ENCODE peak calls at places on chromosomes 5 and 9, in ten cellular contexts. Q is NCI-H2107; T is substantia nigra; U is choroid plexus epithelial cell; S is cardiac fibroblast; D is RKO; Y is NCI-H1105 treated with DMSO at 0.1 percent for 48 hours; B is activated CD4-positive, alpha-beta T cell treated with anti-CD3 and anti-CD28 coated beads, Interleukin-2, amount 50 U/mL, for 4 hours; O is amniotic stem cell; J is ACHN. W is an unnamed sample.

GRCh38 chr5:109506556-109506955 is 96.8 kb upstream of the PJA2 start:
- DNase-seq in Q (no peak), T (no peak), U (no peak), S (no peak), D (no peak), Y (no peak), B (no peak), O (no peak), J (no peak), W (no peak)

GRCh38 chr9:134496413-134497282 is 145.0 kb upstream of the COL5A1 start:
- DNase-seq in Q (no peak), T (no peak), U (peak), S (peak), D (peak), Y (no peak), B (no peak), O (no peak), J (no peak), W (no peak)

GRCh38 chr5:79191457-79191856 is 44.5 kb upstream of the JMY start:
- DNase-seq in Q (no peak), T (no peak), U (no peak), S (no peak), D (no peak), Y (no peak), B (no peak), O (no peak), J (no peak), W (no peak)

GRCh38 chr9:2228132-2228531 is 213.0 kb downstream of the SMARCA2 start:
- DNase-seq in Q (no peak), T (no peak), U (no peak), S (peak), D (peak), Y (peak), B (no peak), O (no peak), J (peak), W (peak)

GRCh38 chr9:36123511-36123910 is 13.0 kb upstream of the GLIPR2 start:
- DNase-seq in Q (no peak), T (no peak), U (no peak), S (no peak), D (no peak), Y (no peak), B (no peak), O (no peak), J (no peak), W (no peak)

GRCh38 chr5:154053468-154053867 is 14.7 kb downstream of the MFAP3 start:
- DNase-seq in Q (no peak), T (no peak), U (no peak), S (no peak), D (no peak), Y (no peak), B (no peak), O (no peak), J (no peak), W (no peak)

GRCh38 chr9:124662561-124662960 is 108.5 kb downstream of the NR6A1 start:
- DNase-seq in Q (no peak), T (no peak), U (no peak), S (no peak), D (no peak), Y (no peak), B (no peak), O (no peak), J (no peak), W (no peak)

GRCh38 chr9:115423646-115424045 is 305.7 kb upstream of the TNC start:
- DNase-seq in Q (no peak), T (no peak), U (no peak), S (no peak), D (no peak), Y (no peak), B (no peak), O (no peak), J (no peak), W (no peak)

GRCh38 chr9:125889122-125889523 is 141.9 kb downstream of the PBX3 start:
- DNase-seq in Q (no peak), T (no peak), U (no peak), S (peak), D (no peak), Y (no peak), B (no peak), O (no peak), J (no peak), W (peak)

GRCh38 chr9:119349548-119349947 is 19.7 kb downstream of the BRINP1 start:
- DNase-seq in Q (no peak), T (no peak), U (no peak), S (no peak), D (no peak), Y (no peak), B (no peak), O (no peak), J (no peak), W (no peak)

GRCh38 chr9:36118201-36118600 is 18.3 kb upstream of the GLIPR2 start:
- DNase-seq in Q (no peak), T (no peak), U (no peak), S (no peak), D (no peak), Y (no peak), B (no peak), O (no peak), J (no peak), W (no peak)

GRCh38 chr5:14663734-14664269 is 716 bp upstream of the OTULIN start:
- DNase-seq in Q (no peak), T (no peak), U (peak), S (peak), D (peak), Y (peak), B (no peak), O (no peak), J (peak), W (no peak)

GRCh38 chr9:69143291-69143690 is 30.8 kb upstream of the TJP2 start:
- DNase-seq in Q (no peak), T (no peak), U (no peak), S (peak), D (peak), Y (no peak), B (no peak), O (no peak), J (no peak), W (no peak)

GRCh38 chr9:86454701-86455402 is 100.6 kb upstream of the TUT7 start:
- DNase-seq in Q (no peak), T (no peak), U (peak), S (peak), D (no peak), Y (no peak), B (no peak), O (no peak), J (no peak), W (no peak)

GRCh38 chr5:1163366-1163765 is 38.0 kb upstream of the SLC6A19 start:
- DNase-seq in Q (no peak), T (no peak), U (no peak), S (no peak), D (no peak), Y (no peak), B (no peak), O (no peak), J (no peak), W (no peak)

GRCh38 chr9:114006931-114007691 is 71.0 kb downstream of the AMBP start:
- DNase-seq in Q (no peak), T (no peak), U (no peak), S (no peak), D (no peak), Y (no peak), B (no peak), O (no peak), J (no peak), W (no peak)

GRCh38 chr5:153480401-153480800 is 10.1 kb upstream of the GRIA1 start:
- DNase-seq in Q (no peak), T (no peak), U (peak), S (peak), D (no peak), Y (no peak), B (no peak), O (no peak), J (no peak), W (no peak)

GRCh38 chr5:67283275-67283987 is 86.8 kb upstream of the CD180 start:
- DNase-seq in Q (no peak), T (peak), U (no peak), S (peak), D (no peak), Y (no peak), B (no peak), O (no peak), J (no peak), W (peak)

GRCh38 chr9:110183208-110184145 is 24.5 kb downstream of the C9orf152 start:
- DNase-seq in Q (no peak), T (peak), U (peak), S (peak), D (peak), Y (peak), B (peak), O (peak), J (peak), W (peak)

GRCh38 chr5:164041105-164041504 is 535.7 kb downstream of the MAT2B start:
- DNase-seq in Q (no peak), T (no peak), U (no peak), S (no peak), D (no peak), Y (no peak), B (no peak), O (no peak), J (no peak), W (no peak)

GRCh38 chr5:139061856-139062255 is 136.3 kb downstream of the SIL1 start:
- DNase-seq in Q (no peak), T (no peak), U (peak), S (peak), D (no peak), Y (peak), B (no peak), O (no peak), J (no peak), W (peak)

GRCh38 chr9:76717611-76718010 is 46.6 kb upstream of the PCA3 start:
- DNase-seq in Q (no peak), T (no peak), U (no peak), S (peak), D (peak), Y (no peak), B (no peak), O (no peak), J (no peak), W (no peak)

W was measured in midbrain.